ENCODE peak calls at places on chromosomes 16 and 17, in six cellular contexts. U is brain microvascular endothelial cell, X is IMR-90, J is PC-3, V is ovary, Z is AG04450. R is an unnamed sample.

GRCh38 chr17:9101356-9101755 is 80.0 kb downstream of the NTN1 start:
- DNase-seq in X (no peak), U (no peak), V (no peak), J (no peak), Z (no peak), R (no peak)

GRCh38 chr16:87441886-87442580 is 49.9 kb downstream of the MAP1LC3B start:
- DNase-seq in U (peak), Z (no peak), J (peak), V (no peak), X (peak), R (no peak)

GRCh38 chr16:9090101-9090959 is 1.1 kb upstream of the HAPSTR1 start:
- DNase-seq in Z (no peak), V (peak), U (no peak), X (no peak), J (peak), R (no peak)

GRCh38 chr17:18993876-18994275 is 10.7 kb downstream of the FAM83G start:
- DNase-seq in U (peak), V (peak), Z (peak), X (peak), J (no peak), R (no peak)

GRCh38 chr16:23014592-23014991 is 134.7 kb downstream of the USP31 start:
- DNase-seq in V (no peak), X (peak), J (no peak), Z (no peak), U (no peak), R (no peak)

GRCh38 chr17:81248649-81249048 is 9.5 kb downstream of the NDUFAF8 start:
- DNase-seq in J (no peak), V (no peak), U (no peak), Z (no peak), X (no peak), R (no peak)

GRCh38 chr16:20002936-20003335 is 70.8 kb downstream of the GPR139 start:
- DNase-seq in V (no peak), X (no peak), Z (no peak), J (no peak), U (no peak), R (no peak)

GRCh38 chr16:54538241-54538640 is 251.7 kb upstream of the IRX3 start:
- DNase-seq in V (no peak), Z (no peak), U (no peak), J (no peak), X (no peak), R (no peak)

GRCh38 chr16:29644338-29644857 is 18.6 kb upstream of the SPN start:
- DNase-seq in V (no peak), X (no peak), J (no peak), U (no peak), Z (no peak), R (no peak)

GRCh38 chr17:55264640-55265298 is at the start of gene HLF:
- DNase-seq in J (peak), U (no peak), Z (no peak), X (peak), V (peak), R (no peak)

GRCh38 chr17:7512824-7513540 is 28.8 kb downstream of the POLR2A start:
- DNase-seq in X (no peak), J (no peak), Z (no peak), V (no peak), U (no peak), R (no peak)

GRCh38 chr16:5012887-5013286 is 20.8 kb downstream of the NAGPA start:
- DNase-seq in J (no peak), V (no peak), U (no peak), X (no peak), Z (no peak), R (no peak)

GRCh38 chr17:42340691-42341127 is 47.5 kb downstream of the STAT3 start:
- DNase-seq in X (no peak), U (no peak), J (no peak), Z (no peak), V (no peak), R (no peak)

GRCh38 chr17:68288375-68288774 is 2.6 kb downstream of the SLC16A6 start:
- DNase-seq in Z (no peak), U (peak), J (no peak), X (no peak), V (no peak), R (no peak)

GRCh38 chr17:79779661-79780365 is 1.9 kb downstream of the CBX2 start:
- DNase-seq in J (peak), X (no peak), Z (no peak), V (no peak), U (no peak), R (no peak)

GRCh38 chr17:39027037-39027436 is 59.8 kb upstream of the FBXO47 start:
- DNase-seq in X (no peak), V (peak), Z (no peak), U (no peak), J (peak), R (no peak)

GRCh38 chr17:56708670-56709410 is 115.3 kb downstream of the NOG start:
- DNase-seq in Z (no peak), V (no peak), J (no peak), U (no peak), X (no peak), R (no peak)

GRCh38 chr17:59547131-59547915 is 18.1 kb upstream of the DHX40 start:
- DNase-seq in U (no peak), V (no peak), X (no peak), J (no peak), Z (no peak), R (no peak)

GRCh38 chr17:28774206-28774605 is 30.4 kb downstream of the TRAF4 start:
- DNase-seq in J (no peak), X (no peak), V (no peak), U (no peak), Z (no peak), R (no peak)

GRCh38 chr17:39838057-39838456 is 26.1 kb downstream of the IKZF3 start:
- DNase-seq in X (no peak), Z (no peak), U (no peak), V (no peak), J (no peak), R (no peak)

GRCh38 chr17:67150826-67151225 is 94.2 kb downstream of the HELZ start:
- DNase-seq in Z (no peak), J (peak), V (no peak), X (no peak), U (no peak), R (no peak)

GRCh38 chr16:69929480-69929879 is 21.7 kb upstream of the CLEC18A start:
- DNase-seq in X (no peak), J (no peak), Z (no peak), U (no peak), V (no peak), R (no peak)

GRCh38 chr16:87165885-87166284 is 151.3 kb downstream of the C16orf95 start:
- DNase-seq in X (no peak), Z (no peak), U (no peak), J (no peak), V (no peak), R (no peak)

GRCh38 chr16:84054916-84055315 is 12.3 kb upstream of the SLC38A8 start:
- DNase-seq in V (no peak), Z (no peak), U (no peak), J (no peak), X (no peak), R (no peak)

GRCh38 chr16:30570621-30571443 is 682 bp downstream of the ZNF688 start:
- DNase-seq in Z (no peak), X (peak), J (no peak), V (peak), U (peak), R (no peak)

GRCh38 chr16:83403751-83404150 is 404.0 kb upstream of the HSBP1 start:
- DNase-seq in Z (no peak), U (no peak), V (no peak), J (no peak), X (peak), R (peak)

GRCh38 chr16:72910371-72910770 is 137.6 kb downstream of the ZFHX3 start:
- DNase-seq in V (no peak), X (no peak), J (no peak), Z (no peak), U (no peak), R (no peak)

GRCh38 chr17:57286372-57287105 is 30.2 kb downstream of the MSI2 start:
- DNase-seq in X (no peak), V (no peak), Z (no peak), U (no peak), J (no peak), R (no peak)

GRCh38 chr17:73138541-73139138 is 26.2 kb upstream of the SSTR2 start:
- DNase-seq in U (no peak), J (no peak), Z (no peak), X (no peak), V (no peak), R (no peak)

GRCh38 chr17:5552841-5553240 is 31.5 kb downstream of the NLRP1 start:
- DNase-seq in X (no peak), J (no peak), Z (no peak), V (no peak), U (no peak), R (no peak)

GRCh38 chr16:84184775-84185174 is 2.1 kb downstream of the TAF1C start:
- DNase-seq in X (no peak), Z (no peak), J (no peak), V (peak), U (no peak), R (no peak)

GRCh38 chr17:50397111-50397918 is at the start of gene LRRC59:
- DNase-seq in Z (peak), V (peak), J (peak), U (peak), X (peak), R (peak)

GRCh38 chr17:50393700-50394099 is 3.6 kb downstream of the LRRC59 start:
- DNase-seq in U (no peak), X (no peak), Z (no peak), V (no peak), J (no peak), R (no peak)

GRCh38 chr17:50396261-50397110 is 837 bp downstream of the LRRC59 start:
- DNase-seq in Z (no peak), J (peak), U (peak), V (peak), X (peak), R (peak)

GRCh38 chr17:50394711-50395110 is 2.6 kb downstream of the LRRC59 start:
- DNase-seq in U (no peak), Z (no peak), J (peak), X (no peak), V (no peak), R (no peak)

DNA sequence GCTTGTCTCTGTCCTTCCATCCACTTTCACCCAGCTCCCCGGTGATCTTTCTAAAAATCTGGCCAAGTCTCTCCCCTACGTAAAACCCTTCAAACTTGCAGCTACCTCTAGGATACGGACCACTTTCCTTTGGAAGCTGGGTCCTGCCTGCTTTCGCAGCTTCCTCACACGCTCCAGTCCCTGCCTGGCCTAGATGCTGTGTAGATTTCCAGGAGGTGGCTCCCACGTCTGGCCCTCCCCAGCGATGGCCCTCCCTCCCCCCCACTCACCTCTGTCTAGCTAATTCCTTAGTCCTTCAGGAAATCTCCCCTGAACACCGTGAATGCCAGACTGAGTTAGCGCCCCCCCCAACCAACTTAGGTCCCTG is 579 bp upstream of the LRRC59 start:
- DNase-seq in J (no peak), U (no peak), Z (no peak), V (no peak), X (no peak), R (no peak)
- H3K4me3 ChIP-seq in J (peak), U (peak), Z (peak), V (peak), X (no peak), R (no peak)

DNA sequence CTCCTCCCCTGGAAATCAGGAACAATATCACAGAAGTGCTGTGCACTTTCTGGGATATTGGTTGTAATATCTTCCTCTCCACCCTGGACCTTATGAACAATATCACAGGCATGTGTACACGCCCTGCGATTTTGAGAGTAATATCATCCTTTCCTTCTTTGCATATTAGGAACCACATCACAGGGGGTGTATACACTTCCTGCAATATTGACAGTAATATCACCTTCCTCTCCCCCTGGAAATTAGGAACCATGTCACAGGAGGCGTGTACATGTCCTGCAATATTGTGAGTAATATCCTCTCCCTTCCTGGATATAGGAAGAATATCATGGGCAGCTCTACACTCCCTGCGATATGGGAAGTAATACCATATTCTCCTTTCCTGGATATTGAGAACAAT is 14.2 kb upstream of the TEKT5 start:
- DNase-seq in Z (no peak), X (no peak), U (no peak), J (peak), V (no peak), R (no peak)
- TF ChIP-seq CTCF in Z (no peak), X (no peak), U (no peak), J (no peak), V (no peak), R (no peak)

DNA sequence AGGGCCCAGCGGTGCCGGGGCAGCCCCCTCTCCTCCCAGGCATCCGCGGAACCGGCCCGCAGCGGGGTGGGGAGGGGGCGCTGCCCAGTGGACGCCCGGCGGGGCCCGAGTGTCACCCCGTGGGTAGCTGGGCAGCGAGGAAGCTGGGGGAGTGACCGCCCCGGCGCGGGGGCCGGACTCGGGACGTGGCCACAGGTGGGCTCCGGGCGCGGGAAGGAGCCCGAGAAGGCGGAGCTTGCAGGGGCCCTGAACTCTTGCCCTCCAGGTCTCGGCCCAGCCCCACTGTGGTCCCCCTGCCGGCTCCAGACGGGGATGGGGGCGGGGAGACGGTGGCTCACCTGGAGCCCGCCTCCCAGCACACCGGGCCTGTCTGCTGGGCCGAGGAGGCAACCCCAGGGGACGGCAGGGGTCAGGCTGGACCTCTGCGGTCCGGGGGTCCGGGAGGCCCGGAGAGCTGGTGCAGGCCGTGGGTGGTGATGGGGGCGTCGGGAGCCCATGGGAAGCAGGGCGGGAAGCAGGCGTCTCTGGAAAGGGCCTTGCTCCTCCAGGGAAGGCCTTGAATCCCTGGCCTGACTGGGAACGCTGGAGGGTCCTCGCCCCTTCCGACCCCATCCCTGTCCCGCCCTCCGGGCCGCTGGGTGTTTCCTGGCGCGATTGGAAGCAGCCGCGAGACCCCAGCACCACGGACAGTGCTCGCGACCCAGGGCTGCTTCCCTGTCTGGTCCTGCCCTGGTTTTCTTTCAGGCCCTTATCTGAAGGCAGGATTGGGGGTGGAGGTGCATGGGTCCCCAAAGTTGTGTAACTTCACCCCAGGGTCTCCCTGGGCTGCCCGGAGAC is 1.9 kb downstream of the MGAT5B start:
- DNase-seq in U (no peak), X (peak), V (no peak), J (no peak), Z (no peak), R (no peak)
- H3K4me3 ChIP-seq in U (no peak), X (no peak), V (no peak), J (peak), Z (no peak), R (peak)

GRCh38 chr16:88742896-88743605 is 36.7 kb downstream of the CTU2 start:
- DNase-seq in X (no peak), V (no peak), U (no peak), Z (no peak), J (no peak), R (no peak)
- TF ChIP-seq CTCF in X (no peak), V (no peak), U (no peak), Z (no peak), J (no peak), R (no peak)

GRCh38 chr16:67800252-67801046 is 5.9 kb downstream of the RANBP10 start:
- DNase-seq in X (no peak), Z (no peak), J (no peak), U (peak), V (no peak), R (no peak)

GRCh38 chr16:67804853-67805542 is 1.4 kb downstream of the RANBP10 start:
- DNase-seq in X (peak), J (peak), Z (no peak), V (no peak), U (no peak), R (no peak)

GRCh38 chr16:67805718-67806427 is 487 bp downstream of the RANBP10 start:
- DNase-seq in Z (no peak), J (no peak), X (no peak), V (peak), U (no peak), R (no peak)

GRCh38 chr16:67803894-67804293 is 2.5 kb downstream of the RANBP10 start:
- DNase-seq in Z (no peak), X (no peak), U (no peak), V (no peak), J (no peak), R (no peak)

DNA sequence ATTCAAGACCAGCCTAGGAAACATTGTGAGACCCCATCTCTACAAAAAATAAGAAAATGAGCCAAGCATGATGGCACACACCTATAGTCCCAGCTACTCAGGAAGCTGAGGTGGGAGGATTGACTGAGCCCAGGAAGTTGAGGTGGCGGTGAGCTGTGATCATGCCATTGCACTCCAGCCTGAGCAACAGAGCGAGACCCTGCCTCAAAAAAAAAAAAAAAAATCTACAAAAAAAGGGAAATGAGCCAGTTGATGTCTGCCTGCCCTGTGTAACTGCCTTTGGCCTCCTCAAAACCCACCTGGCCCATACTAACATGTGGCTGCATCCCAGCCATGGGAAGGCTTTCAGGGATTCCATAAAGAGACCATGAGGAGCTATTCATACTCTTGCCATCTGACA is 4.5 kb downstream of the RANBP10 start:
- DNase-seq in J (no peak), U (no peak), Z (no peak), X (no peak), V (no peak), R (no peak)
- H3K4me3 ChIP-seq in J (no peak), U (no peak), Z (no peak), X (no peak), V (no peak), R (no peak)

GRCh38 chr16:58563235-58563634 is 47.9 kb downstream of the SETD6 start:
- DNase-seq in Z (peak), J (peak), X (peak), V (no peak), U (peak), R (peak)

DNA sequence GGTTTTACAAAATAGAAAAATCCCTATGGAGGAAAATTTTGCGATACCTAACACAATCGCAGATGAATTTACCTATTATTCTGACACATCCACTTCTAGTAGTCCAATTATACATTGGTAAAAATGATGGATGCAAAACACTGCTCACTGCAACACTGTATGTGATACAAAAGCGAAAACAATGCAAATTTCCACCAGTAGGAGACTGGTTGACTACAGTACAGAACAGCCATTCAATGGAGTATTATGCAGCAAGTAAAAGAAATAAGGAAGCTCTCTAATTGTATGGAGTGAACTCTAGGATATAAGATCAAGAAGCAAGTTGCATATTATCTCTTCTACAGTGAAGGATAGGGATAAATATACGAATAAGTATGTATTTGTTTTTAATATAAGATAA is 48.5 kb downstream of the SETD6 start:
- DNase-seq in U (no peak), V (no peak), Z (no peak), X (no peak), J (peak), R (no peak)
- TF ChIP-seq CTCF in U (no peak), V (no peak), Z (no peak), X (no peak), J (no peak), R (no peak)

GRCh38 chr17:82333279-82334171 is at the start of gene SECTM1:
- DNase-seq in V (peak), X (peak), J (peak), U (no peak), Z (no peak), R (no peak)
- H3K4me3 ChIP-seq in V (peak), X (peak), J (peak), U (peak), Z (peak), R (peak)

DNA sequence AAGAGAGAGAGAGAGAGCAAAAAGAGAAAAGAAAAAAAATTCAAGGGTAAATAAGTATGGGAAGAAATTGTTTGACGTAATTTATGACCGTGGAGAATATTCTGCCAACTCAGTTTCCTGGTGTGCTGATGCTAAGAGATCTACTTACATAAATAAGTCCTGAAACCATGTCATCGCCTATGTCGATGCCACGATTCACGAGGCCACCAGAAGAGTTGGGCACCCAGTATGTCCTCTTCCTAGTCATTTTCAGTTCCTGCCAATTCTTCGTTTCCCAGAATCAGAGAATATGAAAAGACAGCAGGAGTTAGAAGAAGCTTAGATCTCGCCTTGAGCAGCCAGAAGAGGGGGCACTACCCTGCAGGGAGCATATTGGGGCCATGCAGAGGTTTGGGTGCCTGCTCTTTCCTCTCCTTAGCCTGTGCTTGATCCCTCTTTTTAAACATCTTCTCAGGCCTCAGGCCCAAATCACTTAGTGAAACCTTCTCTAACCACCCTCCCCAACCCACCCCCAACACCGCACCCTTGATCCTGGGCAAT is 12.4 kb upstream of the LONP2 start:
- DNase-seq in Z (peak), J (peak), V (no peak), X (peak), U (peak), R (peak)
- TF ChIP-seq CTCF in Z (peak), J (peak), V (no peak), X (peak), U (peak), R (peak)

R was measured in astrocyte of the cerebellum.